ENCODE peak calls at places on chromosome 2, in nine cellular contexts. One of them, this sample, is unnamed.

GRCh38 chr2:3222636-3223035 is 155.0 kb downstream of the EIPR1 start:
- DNase-seq in GM12865: peak
- DNase-seq in lower leg skin: no peak
- DNase-seq in lower lobe of right lung: no peak
- DNase-seq in gastrocnemius medialis: no peak
- DNase-seq in Peyer's patch: no peak
- DNase-seq in tibial artery: no peak
- DNase-seq in A549: no peak
- DNase-seq in GM13977: peak
- DNase-seq in this sample: no peak

GRCh38 chr2:184463102-184463865 is 135.0 kb upstream of the ZNF804A start:
- DNase-seq in gastrocnemius medialis: no peak
- DNase-seq in Peyer's patch: no peak
- DNase-seq in tibial artery: no peak
- DNase-seq in GM13977: no peak
- DNase-seq in GM12865: no peak
- DNase-seq in lower lobe of right lung: no peak
- DNase-seq in lower leg skin: no peak
- DNase-seq in A549: no peak
- DNase-seq in this sample: no peak

GRCh38 chr2:144071461-144071860 is 448.5 kb downstream of the ZEB2 start:
- DNase-seq in gastrocnemius medialis: no peak
- DNase-seq in A549: no peak
- DNase-seq in GM12865: no peak
- DNase-seq in Peyer's patch: no peak
- DNase-seq in tibial artery: no peak
- DNase-seq in lower leg skin: no peak
- DNase-seq in lower lobe of right lung: no peak
- DNase-seq in GM13977: no peak
- DNase-seq in this sample: no peak

GRCh38 chr2:24613154-24613814 is 122.2 kb downstream of the NCOA1 start:
- DNase-seq in lower leg skin: no peak
- DNase-seq in GM12865: peak
- DNase-seq in Peyer's patch: no peak
- DNase-seq in gastrocnemius medialis: peak
- DNase-seq in GM13977: peak
- DNase-seq in tibial artery: no peak
- DNase-seq in lower lobe of right lung: no peak
- DNase-seq in A549: no peak
- DNase-seq in this sample: peak

GRCh38 chr2:17759805-17760204 is 5.9 kb downstream of the GEN1 start:
- DNase-seq in A549: no peak
- DNase-seq in GM12865: no peak
- DNase-seq in Peyer's patch: no peak
- DNase-seq in gastrocnemius medialis: no peak
- DNase-seq in tibial artery: no peak
- DNase-seq in lower lobe of right lung: no peak
- DNase-seq in GM13977: no peak
- DNase-seq in lower leg skin: no peak
- DNase-seq in this sample: no peak

GRCh38 chr2:182038579-182038978 is 52.9 kb downstream of the PPP1R1C start:
- DNase-seq in GM13977: no peak
- DNase-seq in lower leg skin: no peak
- DNase-seq in Peyer's patch: no peak
- DNase-seq in lower lobe of right lung: no peak
- DNase-seq in tibial artery: no peak
- DNase-seq in gastrocnemius medialis: no peak
- DNase-seq in GM12865: no peak
- DNase-seq in A549: peak
- DNase-seq in this sample: no peak

GRCh38 chr2:172614932-172615331 is 59.0 kb downstream of the PDK1 start:
- DNase-seq in lower leg skin: no peak
- DNase-seq in tibial artery: no peak
- DNase-seq in lower lobe of right lung: no peak
- DNase-seq in Peyer's patch: no peak
- DNase-seq in GM12865: no peak
- DNase-seq in A549: no peak
- DNase-seq in gastrocnemius medialis: no peak
- DNase-seq in GM13977: no peak
- DNase-seq in this sample: no peak

GRCh38 chr2:222318026-222318711 is 19.4 kb upstream of the PAX3 start:
- DNase-seq in GM13977: peak
- DNase-seq in lower lobe of right lung: no peak
- DNase-seq in tibial artery: no peak
- DNase-seq in gastrocnemius medialis: no peak
- DNase-seq in A549: peak
- DNase-seq in GM12865: peak
- DNase-seq in lower leg skin: no peak
- DNase-seq in Peyer's patch: no peak
- DNase-seq in this sample: peak

GRCh38 chr2:43293744-43294695 is 67.6 kb upstream of the ZFP36L2 start:
- DNase-seq in GM13977: peak
- DNase-seq in Peyer's patch: no peak
- DNase-seq in GM12865: peak
- DNase-seq in gastrocnemius medialis: peak
- DNase-seq in A549: peak
- DNase-seq in lower leg skin: no peak
- DNase-seq in tibial artery: peak
- DNase-seq in lower lobe of right lung: no peak
- DNase-seq in this sample: no peak

GRCh38 chr2:208794288-208794975 is 387.8 kb downstream of the PTH2R start:
- DNase-seq in A549: no peak
- DNase-seq in Peyer's patch: no peak
- DNase-seq in GM13977: no peak
- DNase-seq in GM12865: no peak
- DNase-seq in lower lobe of right lung: no peak
- DNase-seq in lower leg skin: no peak
- DNase-seq in tibial artery: no peak
- DNase-seq in gastrocnemius medialis: no peak
- DNase-seq in this sample: no peak

GRCh38 chr2:149744845-149745244 is 157.3 kb upstream of the MMADHC start:
- DNase-seq in lower leg skin: no peak
- DNase-seq in Peyer's patch: no peak
- DNase-seq in tibial artery: no peak
- DNase-seq in A549: no peak
- DNase-seq in lower lobe of right lung: no peak
- DNase-seq in GM13977: no peak
- DNase-seq in GM12865: no peak
- DNase-seq in gastrocnemius medialis: no peak
- DNase-seq in this sample: no peak

GRCh38 chr2:122610948-122611609 is 855.6 kb downstream of the TSN start:
- DNase-seq in tibial artery: no peak
- DNase-seq in A549: no peak
- DNase-seq in lower lobe of right lung: no peak
- DNase-seq in GM12865: peak
- DNase-seq in gastrocnemius medialis: no peak
- DNase-seq in Peyer's patch: no peak
- DNase-seq in lower leg skin: no peak
- DNase-seq in GM13977: no peak
- DNase-seq in this sample: no peak

GRCh38 chr2:191578031-191578430 is 99.9 kb upstream of the NABP1 start:
- DNase-seq in Peyer's patch: no peak
- DNase-seq in GM12865: no peak
- DNase-seq in GM13977: no peak
- DNase-seq in gastrocnemius medialis: no peak
- DNase-seq in A549: no peak
- DNase-seq in lower lobe of right lung: no peak
- DNase-seq in tibial artery: no peak
- DNase-seq in lower leg skin: no peak
- DNase-seq in this sample: no peak

GRCh38 chr2:633371-633770 is 43.8 kb downstream of the TMEM18 start:
- DNase-seq in Peyer's patch: no peak
- DNase-seq in GM12865: no peak
- DNase-seq in gastrocnemius medialis: no peak
- DNase-seq in tibial artery: no peak
- DNase-seq in GM13977: no peak
- DNase-seq in lower lobe of right lung: no peak
- DNase-seq in lower leg skin: peak
- DNase-seq in A549: no peak
- DNase-seq in this sample: no peak

GRCh38 chr2:2837768-2838547 is 506.9 kb upstream of the MYT1L start:
- DNase-seq in GM12865: no peak
- DNase-seq in lower lobe of right lung: no peak
- DNase-seq in A549: no peak
- DNase-seq in lower leg skin: peak
- DNase-seq in Peyer's patch: no peak
- DNase-seq in tibial artery: no peak
- DNase-seq in GM13977: no peak
- DNase-seq in gastrocnemius medialis: no peak
- DNase-seq in this sample: no peak

GRCh38 chr2:42652086-42652485 is 83.7 kb downstream of the MTA3 start:
- DNase-seq in Peyer's patch: no peak
- DNase-seq in GM12865: peak
- DNase-seq in lower leg skin: no peak
- DNase-seq in gastrocnemius medialis: no peak
- DNase-seq in tibial artery: no peak
- DNase-seq in A549: no peak
- DNase-seq in GM13977: no peak
- DNase-seq in lower lobe of right lung: no peak
- DNase-seq in this sample: no peak

GRCh38 chr2:233336541-233336940 is 17.8 kb upstream of the DGKD start:
- DNase-seq in gastrocnemius medialis: no peak
- DNase-seq in lower lobe of right lung: no peak
- DNase-seq in A549: no peak
- DNase-seq in lower leg skin: no peak
- DNase-seq in GM13977: no peak
- DNase-seq in tibial artery: no peak
- DNase-seq in Peyer's patch: no peak
- DNase-seq in GM12865: no peak
- DNase-seq in this sample: no peak

GRCh38 chr2:19895535-19895934 is 6.2 kb downstream of the TTC32 start:
- DNase-seq in gastrocnemius medialis: no peak
- DNase-seq in GM12865: peak
- DNase-seq in Peyer's patch: no peak
- DNase-seq in GM13977: no peak
- DNase-seq in lower leg skin: no peak
- DNase-seq in lower lobe of right lung: no peak
- DNase-seq in tibial artery: no peak
- DNase-seq in A549: no peak
- DNase-seq in this sample: no peak

GRCh38 chr2:68857446-68857845 is 13.8 kb downstream of the BMP10 start:
- DNase-seq in Peyer's patch: no peak
- DNase-seq in GM13977: no peak
- DNase-seq in lower lobe of right lung: no peak
- DNase-seq in GM12865: no peak
- DNase-seq in gastrocnemius medialis: no peak
- DNase-seq in A549: no peak
- DNase-seq in tibial artery: no peak
- DNase-seq in lower leg skin: no peak
- DNase-seq in this sample: no peak

GRCh38 chr2:176002684-176003225 is 688 bp upstream of the LNPK start:
- DNase-seq in GM12865: peak
- DNase-seq in gastrocnemius medialis: peak
- DNase-seq in Peyer's patch: peak
- DNase-seq in tibial artery: peak
- DNase-seq in GM13977: peak
- DNase-seq in lower leg skin: no peak
- DNase-seq in lower lobe of right lung: peak
- DNase-seq in A549: peak
- DNase-seq in this sample: no peak

GRCh38 chr2:74516070-74516633 is 1.9 kb downstream of the TLX2 start:
- DNase-seq in gastrocnemius medialis: no peak
- DNase-seq in A549: no peak
- DNase-seq in lower lobe of right lung: peak
- DNase-seq in GM13977: peak
- DNase-seq in lower leg skin: no peak
- DNase-seq in Peyer's patch: peak
- DNase-seq in GM12865: peak
- DNase-seq in tibial artery: peak
- DNase-seq in this sample: no peak

GRCh38 chr2:148802448-148803220 is 72.4 kb upstream of the KIF5C start:
- DNase-seq in GM13977: no peak
- DNase-seq in lower leg skin: no peak
- DNase-seq in A549: no peak
- DNase-seq in Peyer's patch: no peak
- DNase-seq in lower lobe of right lung: no peak
- DNase-seq in gastrocnemius medialis: no peak
- DNase-seq in tibial artery: no peak
- DNase-seq in GM12865: no peak
- DNase-seq in this sample: no peak

DNA sequence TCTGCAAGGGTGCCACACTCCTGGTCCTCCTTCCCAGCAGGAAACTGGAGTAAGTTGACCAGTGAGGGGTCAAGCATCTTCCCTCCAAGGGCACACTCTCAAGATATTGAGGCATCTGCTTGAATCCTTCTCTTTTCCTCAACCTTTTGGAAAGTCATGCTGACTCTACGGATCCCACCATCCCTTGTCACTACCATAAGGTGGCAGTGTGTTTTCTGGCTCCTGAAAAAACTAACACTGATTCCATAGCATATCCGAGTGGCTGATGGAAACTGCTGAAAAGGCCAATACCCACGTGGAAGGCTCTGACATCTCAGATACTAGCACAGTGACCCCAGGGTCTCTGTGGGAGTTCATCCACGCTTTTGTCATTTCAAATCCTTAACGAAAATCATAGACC is 37.1 kb downstream of the GPR45 start:
- DNase-seq in GM12865: no peak
- DNase-seq in Peyer's patch: no peak
- DNase-seq in tibial artery: no peak
- DNase-seq in lower leg skin: no peak
- DNase-seq in gastrocnemius medialis: no peak
- DNase-seq in GM13977: no peak
- DNase-seq in lower lobe of right lung: no peak
- DNase-seq in A549: no peak
- DNase-seq in this sample: no peak
- TF ChIP-seq CTCF in GM12865: no peak
- TF ChIP-seq CTCF in Peyer's patch: no peak
- TF ChIP-seq CTCF in tibial artery: no peak
- TF ChIP-seq CTCF in lower leg skin: no peak
- TF ChIP-seq CTCF in gastrocnemius medialis: no peak
- TF ChIP-seq CTCF in GM13977: no peak
- TF ChIP-seq CTCF in lower lobe of right lung: no peak
- TF ChIP-seq CTCF in A549: no peak
- TF ChIP-seq CTCF in this sample: no peak

GRCh38 chr2:227545990-227546389 is 52.7 kb upstream of the SCYGR2 start:
- DNase-seq in gastrocnemius medialis: no peak
- DNase-seq in lower leg skin: no peak
- DNase-seq in A549: no peak
- DNase-seq in GM13977: no peak
- DNase-seq in GM12865: peak
- DNase-seq in Peyer's patch: no peak
- DNase-seq in tibial artery: no peak
- DNase-seq in lower lobe of right lung: no peak
- DNase-seq in this sample: no peak
- TF ChIP-seq CTCF in gastrocnemius medialis: no peak
- TF ChIP-seq CTCF in lower leg skin: no peak
- TF ChIP-seq CTCF in A549: no peak
- TF ChIP-seq CTCF in GM13977: peak
- TF ChIP-seq CTCF in GM12865: peak
- TF ChIP-seq CTCF in Peyer's patch: no peak
- TF ChIP-seq CTCF in tibial artery: no peak
- TF ChIP-seq CTCF in lower lobe of right lung: no peak
- TF ChIP-seq CTCF in this sample: peak

GRCh38 chr2:121099329-121100318 is 185.4 kb downstream of the TFCP2L1 start:
- DNase-seq in GM12865: no peak
- DNase-seq in A549: peak
- DNase-seq in Peyer's patch: no peak
- DNase-seq in tibial artery: no peak
- DNase-seq in gastrocnemius medialis: no peak
- DNase-seq in lower leg skin: no peak
- DNase-seq in GM13977: no peak
- DNase-seq in lower lobe of right lung: peak
- DNase-seq in this sample: no peak
- TF ChIP-seq CTCF in GM12865: peak
- TF ChIP-seq CTCF in A549: peak
- TF ChIP-seq CTCF in Peyer's patch: peak
- TF ChIP-seq CTCF in tibial artery: peak
- TF ChIP-seq CTCF in gastrocnemius medialis: no peak
- TF ChIP-seq CTCF in lower leg skin: no peak
- TF ChIP-seq CTCF in GM13977: peak
- TF ChIP-seq CTCF in lower lobe of right lung: no peak
- TF ChIP-seq CTCF in this sample: peak

GRCh38 chr2:64217198-64217869 is 73.1 kb upstream of the PELI1 start:
- DNase-seq in tibial artery: no peak
- DNase-seq in lower lobe of right lung: no peak
- DNase-seq in GM13977: no peak
- DNase-seq in A549: no peak
- DNase-seq in GM12865: no peak
- DNase-seq in gastrocnemius medialis: no peak
- DNase-seq in lower leg skin: no peak
- DNase-seq in Peyer's patch: no peak
- DNase-seq in this sample: no peak
- TF ChIP-seq CTCF in tibial artery: no peak
- TF ChIP-seq CTCF in lower lobe of right lung: no peak
- TF ChIP-seq CTCF in GM13977: no peak
- TF ChIP-seq CTCF in A549: no peak
- TF ChIP-seq CTCF in GM12865: no peak
- TF ChIP-seq CTCF in gastrocnemius medialis: no peak
- TF ChIP-seq CTCF in lower leg skin: no peak
- TF ChIP-seq CTCF in Peyer's patch: no peak
- TF ChIP-seq CTCF in this sample: no peak

This sample was measured in neural crest cell.